ENCODE peak calls at places on chromosomes 16 and 17, in four cellular contexts. J is stimulated activated CD8-positive, alpha-beta memory T cell treated with anti-CD3 and anti-CD28 coated beads, Interleukin-15, amount 100 ng/mL, for 24 hours; Y is cardiac muscle cell; U is GM03348. B is an unnamed sample.

GRCh38 chr17:9270921-9271320 is 249.6 kb downstream of the NTN1 start:
- DNase-seq in J (no peak), Y (no peak), U (no peak), B (no peak)

GRCh38 chr17:55434721-55435120 is 13.1 kb upstream of the MMD start:
- DNase-seq in J (no peak), Y (no peak), U (no peak), B (no peak)

GRCh38 chr17:34312080-34312479 is 7.2 kb upstream of the CCL8 start:
- DNase-seq in J (no peak), Y (peak; percentile 91), U (no peak), B (peak; percentile 95)

GRCh38 chr17:43309505-43310329 is 75.9 kb upstream of the RNU2-1 start:
- DNase-seq in J (no peak), Y (no peak), U (no peak), B (no peak)

GRCh38 chr17:10197721-10198508 is 491 bp downstream of the GAS7 start:
- DNase-seq in J (no peak), Y (no peak), U (peak; percentile 27), B (no peak)

GRCh38 chr17:57999010-57999495 is 8.0 kb downstream of the SRSF1 start:
- DNase-seq in J (no peak), Y (no peak), U (no peak), B (no peak)

GRCh38 chr16:76268824-76269223 is 8.4 kb upstream of the CNTNAP4 start:
- DNase-seq in J (no peak), Y (no peak), U (no peak), B (no peak)

GRCh38 chr16:30017277-30017656 is 5.7 kb upstream of the C16orf92 start:
- DNase-seq in J (no peak), Y (no peak), U (no peak), B (no peak)

GRCh38 chr16:11393366-11393765 is 48.1 kb downstream of the RMI2 start:
- DNase-seq in J (no peak), Y (no peak), U (no peak), B (no peak)

GRCh38 chr17:38825762-38826247 is 684 bp upstream of the CWC25 start:
- DNase-seq in J (no peak), Y (no peak), U (no peak), B (no peak)